ENCODE peak calls at places on chromosomes 13 and 19, in six cellular contexts. V, P, E, D, K and T are unnamed samples.

GRCh38 chr19:27966390-27966816 is 1246.5 kb downstream of the UQCRFS1 start:
- DNase-seq in V (no peak), P (no peak), E (no peak), D (peak; percentile 9), K (no peak), T (no peak)

GRCh38 chr13:30826911-30827577 is 79.0 kb upstream of the MEDAG start:
- DNase-seq in V (no peak), P (no peak), E (no peak), D (no peak), K (no peak), T (no peak)

GRCh38 chr19:1412323-1412923 is 5.0 kb downstream of the DAZAP1 start:
- DNase-seq in V (no peak), P (no peak), E (no peak), D (no peak), K (no peak), T (no peak)

GRCh38 chr13:25901460-25902376 is 150.1 kb downstream of the SHISA2 start:
- DNase-seq in V (no peak), P (no peak), E (peak; percentile 33), D (no peak), K (no peak), T (peak; percentile 55)

GRCh38 chr13:52414963-52415362 is 9.0 kb upstream of the THSD1 start:
- DNase-seq in V (no peak), P (no peak), E (no peak), D (no peak), K (no peak), T (peak; percentile 43)

GRCh38 chr19:38224014-38224862 is at the start of gene DPF1:
- DNase-seq in V (peak; percentile 100), P (peak; percentile 92), E (peak; percentile 78), D (peak; percentile 96), K (no peak), T (peak; percentile 61)

GRCh38 chr13:100646030-100646673 is 28.4 kb downstream of the TMTC4 start:
- DNase-seq in V (peak; percentile 8), P (peak; percentile 55), E (peak; percentile 28), D (peak; percentile 7), K (no peak), T (peak; percentile 34)

GRCh38 chr13:25190256-25190655 is 18.2 kb upstream of the AMER2 start:
- DNase-seq in V (no peak), P (no peak), E (no peak), D (no peak), K (no peak), T (no peak)

GRCh38 chr13:44837250-44837649 is 152.0 kb downstream of the NUFIP1 start:
- DNase-seq in V (no peak), P (no peak), E (no peak), D (no peak), K (no peak), T (peak; percentile 72)

GRCh38 chr13:111011899-111012298 is 97.0 kb upstream of the ANKRD10 start:
- DNase-seq in V (no peak), P (no peak), E (no peak), D (no peak), K (no peak), T (no peak)

GRCh38 chr19:53086949-53087348 is 16.3 kb downstream of the ZNF160 start:
- DNase-seq in V (no peak), P (no peak), E (no peak), D (no peak), K (no peak), T (peak; percentile 94)

GRCh38 chr19:57171551-57172081 is 4.3 kb upstream of the DUXA start:
- DNase-seq in V (peak; percentile 13), P (peak; percentile 12), E (peak; percentile 20), D (peak; percentile 30), K (peak; percentile 15), T (no peak)

GRCh38 chr13:109336730-109337129 is 449.7 kb downstream of the IRS2 start:
- DNase-seq in V (no peak), P (no peak), E (no peak), D (no peak), K (no peak), T (no peak)

GRCh38 chr19:10289167-10289835 is 451 bp upstream of the ICAM5 start:
- DNase-seq in V (no peak), P (peak; percentile 86), E (peak; percentile 53), D (peak; percentile 82), K (no peak), T (no peak)

GRCh38 chr19:44548736-44549135 is 19.3 kb upstream of the CEACAM20 start:
- DNase-seq in V (no peak), P (no peak), E (no peak), D (no peak), K (no peak), T (no peak)

GRCh38 chr13:40026174-40026585 is 370.7 kb downstream of the COG6 start:
- DNase-seq in V (no peak), P (no peak), E (no peak), D (no peak), K (no peak), T (no peak)

GRCh38 chr19:4976412-4977298 is 7.7 kb downstream of the KDM4B start:
- DNase-seq in V (peak; percentile 62), P (peak; percentile 65), E (peak; percentile 53), D (peak; percentile 45), K (no peak), T (peak; percentile 58)

GRCh38 chr13:110683203-110683883 is 22.6 kb downstream of the CARS2 start:
- DNase-seq in V (no peak), P (no peak), E (peak; percentile 52), D (no peak), K (no peak), T (peak; percentile 48)

GRCh38 chr19:34364830-34365462 is at the start of gene GPI:
- DNase-seq in V (peak; percentile 80), P (peak; percentile 69), E (peak; percentile 61), D (peak; percentile 80), K (peak; percentile 15), T (peak; percentile 28)

GRCh38 chr13:32669030-32669646 is 82.9 kb downstream of the PDS5B start:
- DNase-seq in V (peak; percentile 3), P (no peak), E (peak; percentile 53), D (peak; percentile 22), K (no peak), T (peak; percentile 61)

GRCh38 chr13:27186295-27186694 is 14.7 kb upstream of the USP12 start:
- DNase-seq in V (no peak), P (no peak), E (no peak), D (no peak), K (no peak), T (no peak)

GRCh38 chr19:30283556-30283955 is 88.6 kb upstream of the ZNF536 start:
- DNase-seq in V (no peak), P (no peak), E (no peak), D (no peak), K (no peak), T (no peak)

GRCh38 chr19:30284885-30285284 is 87.3 kb upstream of the ZNF536 start:
- DNase-seq in V (no peak), P (no peak), E (no peak), D (no peak), K (no peak), T (no peak)

GRCh38 chr19:30286378-30286777 is 85.8 kb upstream of the ZNF536 start:
- DNase-seq in V (no peak), P (no peak), E (no peak), D (no peak), K (no peak), T (no peak)

GRCh38 chr19:30281903-30282302 is 90.3 kb upstream of the ZNF536 start:
- DNase-seq in V (no peak), P (no peak), E (no peak), D (no peak), K (no peak), T (no peak)

DNA sequence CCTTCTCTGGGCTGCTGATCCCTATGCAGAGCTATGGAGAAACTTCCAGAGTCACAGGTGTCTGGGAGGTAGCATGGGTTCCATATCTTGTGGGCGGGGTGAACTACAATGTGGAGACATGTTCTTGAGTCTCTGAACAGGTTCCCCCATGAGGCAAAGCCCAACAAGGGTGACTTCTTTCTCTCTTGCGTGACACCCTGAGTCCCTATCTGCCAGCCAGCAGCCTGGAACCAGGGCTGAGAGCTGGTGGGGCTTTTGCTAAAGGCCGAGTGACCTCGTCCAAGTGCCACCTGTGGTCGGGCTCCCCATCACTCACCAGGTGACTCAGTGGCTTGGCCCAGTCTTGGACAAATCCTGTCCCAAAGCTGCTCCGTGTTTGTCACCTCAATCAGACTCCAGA is 88.0 kb upstream of the ZNF536 start:
- DNase-seq in V (no peak), P (no peak), E (no peak), D (no peak), K (no peak), T (no peak)
- TF ChIP-seq JUN in V (no peak), P (no peak), E (no peak), D (no peak), K (no peak), T (no peak)

DNA sequence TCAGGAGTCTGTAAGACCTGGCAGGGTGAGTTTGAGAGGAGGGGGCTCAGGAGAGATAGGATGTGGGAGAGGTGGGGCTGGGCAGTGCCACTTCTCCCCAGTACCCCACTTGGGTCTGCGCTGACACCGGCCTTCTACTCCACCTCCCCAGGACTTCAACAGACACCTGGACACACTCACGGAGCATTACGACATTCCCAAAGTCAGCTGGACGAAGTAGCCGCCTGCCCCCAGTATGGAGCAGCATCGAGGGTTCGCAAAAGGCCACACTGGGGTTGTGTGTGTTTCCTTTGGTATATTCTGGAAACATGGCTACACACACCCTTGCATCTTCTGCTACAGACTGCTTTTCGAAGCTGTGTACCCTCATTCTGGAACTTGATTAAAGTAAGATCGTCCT is 5.5 kb downstream of the FAM32A start:
- DNase-seq in V (no peak), P (no peak), E (no peak), D (no peak), K (no peak), T (no peak)
- TF ChIP-seq JUN in V (no peak), P (no peak), E (no peak), D (no peak), K (no peak), T (no peak)

DNA sequence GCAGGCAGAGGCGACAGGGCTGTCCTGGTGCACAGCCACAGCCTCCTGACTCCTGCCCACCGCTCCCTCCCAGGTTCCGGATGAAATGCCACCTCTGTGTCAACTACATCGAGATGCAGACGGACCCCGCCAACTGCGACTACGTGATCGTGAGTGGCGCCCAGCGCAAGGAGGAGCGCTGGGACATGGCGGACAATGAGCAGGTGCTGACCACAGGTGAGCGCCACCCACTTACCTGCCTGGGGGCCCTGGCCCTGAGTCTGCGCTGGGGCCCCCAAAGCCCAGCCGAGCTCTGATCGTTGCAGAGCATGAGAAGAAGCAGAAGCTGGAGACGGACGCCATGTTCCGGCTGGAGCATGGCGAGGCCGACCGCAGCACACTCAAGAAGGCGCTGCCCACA is 5.5 kb upstream of the MRI1 start:
- DNase-seq in V (no peak), P (no peak), E (no peak), D (no peak), K (no peak), T (no peak)
- TF ChIP-seq JUN in V (no peak), P (no peak), E (no peak), D (no peak), K (no peak), T (no peak)

GRCh38 chr19:18108897-18109296 is 11.3 kb downstream of the MAST3 start:
- DNase-seq in V (no peak), P (no peak), E (no peak), D (no peak), K (no peak), T (no peak)

GRCh38 chr19:18109731-18110671 is 12.4 kb downstream of the MAST3 start:
- DNase-seq in V (no peak), P (peak; percentile 60), E (peak; percentile 29), D (peak; percentile 81), K (no peak), T (no peak)

GRCh38 chr19:18107235-18108083 is 9.9 kb downstream of the MAST3 start:
- DNase-seq in V (no peak), P (no peak), E (no peak), D (no peak), K (no peak), T (no peak)

GRCh38 chr19:18110833-18111232 is 13.3 kb downstream of the MAST3 start:
- DNase-seq in V (no peak), P (peak; percentile 22), E (no peak), D (no peak), K (no peak), T (no peak)

GRCh38 chr19:18109363-18109730 is 11.8 kb downstream of the MAST3 start:
- DNase-seq in V (no peak), P (no peak), E (peak; percentile 53), D (no peak), K (no peak), T (no peak)
- TF ChIP-seq JUN in V (no peak), P (no peak), E (no peak), D (no peak), K (no peak), T (no peak)